ENCODE peak calls at places on chromosome 1, in four cellular contexts. One of them, this sample, is unnamed.

GRCh38 chr1:29991025-29991424 is 732.4 kb downstream of the MATN1 start:
- DNase-seq in upper lobe of right lung: no peak
- DNase-seq in K562: peak
- DNase-seq in non-pigmented ciliary epithelial cell: no peak
- DNase-seq in this sample: no peak

GRCh38 chr1:55632058-55632457 is 416.9 kb upstream of the USP24 start:
- DNase-seq in upper lobe of right lung: no peak
- DNase-seq in K562: no peak
- DNase-seq in non-pigmented ciliary epithelial cell: peak
- DNase-seq in this sample: peak

GRCh38 chr1:111503585-111504060 is at the start of the genes ADORA3 and TMIGD3:
- DNase-seq in upper lobe of right lung: no peak
- DNase-seq in K562: peak
- DNase-seq in non-pigmented ciliary epithelial cell: no peak
- DNase-seq in this sample: no peak

GRCh38 chr1:24391882-24392603 is 21.5 kb downstream of the STPG1 start:
- DNase-seq in upper lobe of right lung: peak
- DNase-seq in K562: peak
- DNase-seq in non-pigmented ciliary epithelial cell: no peak
- DNase-seq in this sample: no peak

GRCh38 chr1:153364766-153365678 is 7.4 kb downstream of the S100A9 start:
- DNase-seq in upper lobe of right lung: no peak
- DNase-seq in K562: no peak
- DNase-seq in non-pigmented ciliary epithelial cell: no peak
- DNase-seq in this sample: no peak

GRCh38 chr1:201089621-201090020 is 22.6 kb downstream of the CACNA1S start:
- DNase-seq in upper lobe of right lung: no peak
- DNase-seq in K562: no peak
- DNase-seq in non-pigmented ciliary epithelial cell: no peak
- DNase-seq in this sample: no peak

GRCh38 chr1:20426923-20427322 is 59.1 kb downstream of the CAMK2N1 start:
- DNase-seq in upper lobe of right lung: no peak
- DNase-seq in K562: no peak
- DNase-seq in non-pigmented ciliary epithelial cell: peak
- DNase-seq in this sample: peak

GRCh38 chr1:76330993-76331603 is 256.6 kb downstream of the ST6GALNAC3 start:
- DNase-seq in upper lobe of right lung: no peak
- DNase-seq in K562: peak
- DNase-seq in non-pigmented ciliary epithelial cell: peak
- DNase-seq in this sample: peak